ENCODE peak calls at places on chromosomes 16 and 17, in ten cellular contexts. H is cardiac fibroblast, R is A549, T is testis, G is adrenal gland, Y is IMR-90, O is ascending aorta, Z is transverse colon, K is lower lobe of right lung, M is gastrocnemius medialis. W is an unnamed sample.
A peak's percentile ranks its signal among the peaks of the same experiment; 100 is the strongest.

GRCh38 chr16:19210175-19210924 is 42.3 kb downstream of the SYT17 start:
- DNase-seq in R (no peak), M (no peak), O (no peak), H (no peak), T (no peak), Y (peak; percentile 63), G (no peak), K (no peak), Z (no peak), W (no peak)

GRCh38 chr16:68190745-68191510 is 45.0 kb downstream of the ESRP2 start:
- DNase-seq in H (no peak), G (no peak), R (no peak), T (no peak), Y (peak; percentile 64), Z (no peak), K (no peak), M (no peak), O (no peak), W (no peak)

GRCh38 chr17:77965354-77965753 is 6.9 kb downstream of the TNRC6C start:
- DNase-seq in G (no peak), T (no peak), R (no peak), K (no peak), H (no peak), M (no peak), O (no peak), Z (no peak), Y (no peak), W (no peak)

GRCh38 chr16:3646348-3646920 is 8.1 kb upstream of the DNASE1 start:
- DNase-seq in O (no peak), Y (peak; percentile 23), R (peak; percentile 80), K (peak; percentile 34), Z (peak; percentile 88), T (peak; percentile 9), H (no peak), G (peak; percentile 47), M (peak; percentile 47), W (no peak)

GRCh38 chr16:89319883-89320716 is 102.6 kb downstream of the ZNF778 start:
- DNase-seq in Z (peak; percentile 38), O (no peak), M (no peak), K (peak; percentile 60), Y (peak; percentile 85), G (peak; percentile 93), R (peak; percentile 82), H (peak; percentile 91), T (no peak), W (peak; percentile 79)

GRCh38 chr16:31333686-31334649 is 21.0 kb upstream of the ITGAX start:
- DNase-seq in Z (no peak), Y (peak; percentile 13), G (no peak), T (peak; percentile 41), K (no peak), H (peak; percentile 7), R (peak; percentile 42), M (no peak), O (no peak), W (no peak)

GRCh38 chr17:44900894-44901293 is 1.6 kb upstream of the EFTUD2 start:
- DNase-seq in R (no peak), Z (no peak), M (no peak), H (peak; percentile 90), Y (peak; percentile 83), T (peak; percentile 72), O (no peak), G (peak; percentile 90), K (no peak), W (no peak)

GRCh38 chr17:47388825-47389224 is 65.1 kb downstream of the EFCAB13 start:
- DNase-seq in G (no peak), Y (no peak), R (no peak), H (no peak), Z (no peak), K (no peak), T (no peak), M (no peak), O (no peak), W (no peak)

GRCh38 chr16:9159839-9160550 is 68.6 kb downstream of the HAPSTR1 start:
- DNase-seq in O (no peak), K (peak; percentile 59), H (peak; percentile 73), R (peak; percentile 62), Z (peak; percentile 63), G (peak; percentile 84), Y (peak; percentile 66), T (peak; percentile 78), M (no peak), W (no peak)

GRCh38 chr17:31067699-31068184 is 27.0 kb upstream of the NF1 start:
- DNase-seq in R (peak; percentile 63), G (no peak), K (no peak), M (no peak), Z (no peak), Y (peak; percentile 88), O (no peak), T (no peak), H (peak; percentile 88), W (no peak)

GRCh38 chr17:61510991-61511390 is 58.8 kb downstream of the TBX4 start:
- DNase-seq in T (no peak), Z (no peak), K (no peak), H (no peak), G (no peak), M (no peak), R (no peak), O (no peak), Y (no peak), W (no peak)

GRCh38 chr17:47810200-47810821 is 11.3 kb downstream of the OSBPL7 start:
- DNase-seq in K (peak; percentile 75), O (no peak), H (peak; percentile 92), Z (peak; percentile 88), Y (peak; percentile 87), G (peak; percentile 73), R (peak; percentile 75), M (no peak), T (no peak), W (no peak)

GRCh38 chr16:62283-62682 is 8.7 kb downstream of the SNRNP25 start:
- DNase-seq in Z (no peak), O (no peak), Y (no peak), K (no peak), H (no peak), T (no peak), G (no peak), M (no peak), R (no peak), W (peak; percentile 42)

GRCh38 chr16:4935231-4935855 is 1.6 kb downstream of the PPL start:
- DNase-seq in M (peak; percentile 95), R (no peak), G (peak; percentile 92), T (peak; percentile 63), O (peak; percentile 33), Z (peak; percentile 65), Y (no peak), K (peak; percentile 90), H (peak; percentile 81), W (peak; percentile 97)

GRCh38 chr17:47703191-47703591 is 9.2 kb downstream of the TBKBP1 start:
- DNase-seq in O (no peak), M (no peak), Y (no peak), T (no peak), H (no peak), R (no peak), K (peak; percentile 56), G (no peak), Z (peak; percentile 27), W (no peak)

GRCh38 chr17:21119945-21120249 is 6.9 kb upstream of the DHRS7B start:
- DNase-seq in G (peak; percentile 29), K (no peak), M (no peak), Y (no peak), H (no peak), R (no peak), Z (no peak), T (no peak), O (no peak), W (no peak)

GRCh38 chr17:32719702-32720101 is 157.2 kb downstream of the MYO1D start:
- DNase-seq in M (no peak), G (no peak), R (no peak), H (no peak), T (no peak), O (no peak), Z (no peak), K (no peak), Y (no peak), W (no peak)

GRCh38 chr17:2707721-2708584 is 3.6 kb downstream of the CLUH start:
- DNase-seq in Y (no peak), K (peak; percentile 63), R (peak; percentile 76), O (peak; percentile 23), M (peak; percentile 88), G (peak; percentile 91), Z (peak; percentile 35), T (peak; percentile 84), H (no peak), W (peak; percentile 86)
- TF ChIP-seq CTCF in Y (peak; percentile 33), K (peak; percentile 40), R (peak; percentile 41), O (peak; percentile 36), M (peak; percentile 57), G (peak; percentile 16), Z (peak; percentile 37), T (peak; percentile 54), H (peak; percentile 38), W (peak; percentile 53)

GRCh38 chr17:80169107-80169506 is 723 bp upstream of the CARD14 start:
- DNase-seq in T (no peak), O (no peak), R (no peak), H (no peak), Y (no peak), Z (no peak), G (no peak), K (no peak), M (no peak), W (no peak)

GRCh38 chr17:80166446-80166845 is 3.4 kb upstream of the CARD14 start:
- DNase-seq in G (no peak), H (no peak), M (no peak), Y (no peak), Z (no peak), K (no peak), T (no peak), O (no peak), R (no peak), W (no peak)

GRCh38 chr17:80171681-80172080 is 1.9 kb downstream of the CARD14 start:
- DNase-seq in M (no peak), Z (no peak), T (no peak), G (no peak), Y (no peak), H (no peak), R (no peak), K (no peak), O (no peak), W (no peak)

GRCh38 chr17:80168371-80168770 is 1.5 kb upstream of the CARD14 start:
- DNase-seq in G (no peak), K (no peak), M (no peak), T (peak; percentile 22), Y (no peak), H (no peak), O (no peak), R (no peak), Z (no peak), W (no peak)

GRCh38 chr17:80169784-80170500 is at the start of gene CARD14:
- DNase-seq in O (no peak), G (no peak), T (no peak), M (no peak), R (no peak), Z (peak; percentile 28), K (no peak), H (no peak), Y (no peak), W (no peak)
- H3K4me3 ChIP-seq in O (no peak within 1 kb of the TSS), G (no peak within 1 kb of the TSS), T (no peak within 1 kb of the TSS), M (no peak within 1 kb of the TSS), R (no peak within 1 kb of the TSS), Z (no peak within 1 kb of the TSS), K (no peak within 1 kb of the TSS), H (no peak within 1 kb of the TSS), Y (no peak within 1 kb of the TSS), W (no peak within 1 kb of the TSS)

GRCh38 chr16:54633943-54634362 is 296.7 kb upstream of the IRX5 start:
- DNase-seq in T (peak; percentile 73), Z (no peak), G (no peak), Y (no peak), M (no peak), R (peak; percentile 38), H (peak; percentile 28), O (no peak), K (no peak), W (no peak)
- TF ChIP-seq CTCF in T (no peak), Z (no peak), G (no peak), Y (peak; percentile 11), M (no peak), R (peak; percentile 32), H (peak; percentile 49), O (peak; percentile 81), K (peak; percentile 45), W (peak; percentile 45)

GRCh38 chr16:26382607-26383006 is 684.1 kb upstream of the C16orf82 start:
- DNase-seq in G (no peak), K (no peak), R (no peak), O (no peak), T (no peak), Y (no peak), H (no peak), Z (no peak), M (no peak), W (no peak)
- H3K4me3 ChIP-seq in G (no peak overlapping the region), K (no peak overlapping the region), R (no peak overlapping the region), O (no peak overlapping the region), T (no peak overlapping the region), Y (no peak overlapping the region), H (no peak overlapping the region), Z (no peak overlapping the region), M (no peak overlapping the region), W (no peak overlapping the region)

W was measured in psoas muscle.